ENCODE peak calls at places on chromosome 17, in ten cellular contexts. E is activated naive CD4-positive, alpha-beta T cell treated with Interleukin-2 at 50 U/mL for 16 hours; S is neuronal stem cell; V is AML-193; L is HCT116; B is thoracic aorta; T is EH; Y is stimulated activated CD8-positive, alpha-beta memory T cell treated with anti-CD3 and anti-CD28 coated beads, Interleukin-15, amount 100 ng/mL, for 24 hours; P is activated CD8-positive, alpha-beta memory T cell treated with anti-CD3 and anti-CD28 coated beads, Interleukin-2, amount 50 U/mL, for 4 hours; H is stimulated activated CD4-positive, alpha-beta T cell treated with anti-CD3 and anti-CD28 coated beads, Interleukin-1b, Interleukin-23, amount 100 ng/mL, for 24 hours. F is an unnamed sample.

GRCh38 chr17:32870027-32870670 is 6.8 kb downstream of the MYO1D start:
- DNase-seq in E (no peak), V (no peak), P (no peak), L (no peak), Y (no peak), S (no peak), T (peak), B (no peak), H (no peak), F (no peak)

GRCh38 chr17:50214986-50215730 is 13.7 kb upstream of the COL1A1 start:
- DNase-seq in B (no peak), E (no peak), T (peak), L (no peak), H (no peak), V (no peak), Y (no peak), S (no peak), P (no peak), F (no peak)

GRCh38 chr17:68355093-68355492 is 63.8 kb downstream of the ARSG start:
- DNase-seq in P (no peak), T (peak), B (no peak), E (no peak), H (no peak), Y (no peak), V (no peak), L (no peak), S (no peak), F (no peak)

GRCh38 chr17:43530303-43531081 is 15.6 kb downstream of the ETV4 start:
- DNase-seq in T (peak), S (peak), Y (no peak), E (no peak), H (no peak), V (no peak), B (no peak), P (no peak), L (peak), F (peak)

GRCh38 chr17:7842950-7843535 is 9.0 kb downstream of the KDM6B start:
- DNase-seq in Y (peak), B (no peak), E (no peak), P (peak), V (peak), T (peak), H (no peak), S (no peak), L (no peak), F (no peak)

GRCh38 chr17:72407336-72408121 is 286.7 kb downstream of the SOX9 start:
- DNase-seq in H (no peak), P (no peak), E (no peak), L (peak), B (peak), T (peak), Y (no peak), S (no peak), V (no peak), F (no peak)

GRCh38 chr17:43019418-43019817 is 2.8 kb downstream of the VAT1 start:
- DNase-seq in S (no peak), B (no peak), P (no peak), Y (no peak), H (no peak), V (no peak), E (no peak), L (no peak), T (no peak), F (no peak)

GRCh38 chr17:81230043-81230820 is 7.5 kb upstream of the CEP131 start:
- DNase-seq in H (no peak), B (no peak), T (no peak), Y (no peak), V (no peak), L (no peak), E (no peak), S (no peak), P (no peak), F (no peak)

GRCh38 chr17:164536-165235 is 16.8 kb downstream of the DOC2B start:
- DNase-seq in L (no peak), B (no peak), S (peak), T (peak), H (no peak), P (no peak), V (no peak), Y (no peak), E (peak), F (peak)

GRCh38 chr17:41340934-41341861 is 9.4 kb downstream of the KRT33A start:
- DNase-seq in B (no peak), P (peak), S (no peak), Y (no peak), E (peak), V (no peak), L (no peak), T (no peak), H (no peak), F (no peak)

GRCh38 chr17:59372138-59372751 is 40.8 kb downstream of the YPEL2 start:
- DNase-seq in H (no peak), Y (no peak), P (no peak), E (no peak), S (no peak), L (no peak), B (no peak), V (no peak), T (peak), F (no peak)

GRCh38 chr17:68047153-68047846 is 11.8 kb downstream of the KPNA2 start:
- DNase-seq in H (no peak), P (no peak), S (no peak), Y (no peak), E (no peak), B (no peak), T (no peak), L (no peak), V (no peak), F (no peak)

GRCh38 chr17:50693041-50693682 is 14.6 kb downstream of the ANKRD40 start:
- DNase-seq in B (no peak), H (no peak), S (no peak), E (no peak), L (no peak), P (no peak), V (no peak), Y (no peak), T (peak), F (no peak)

GRCh38 chr17:65783845-65784334 is 222.4 kb upstream of the AXIN2 start:
- DNase-seq in Y (no peak), V (no peak), L (peak), E (no peak), H (no peak), B (no peak), T (peak), S (no peak), P (no peak), F (no peak)

GRCh38 chr17:75480281-75480680 is 23.8 kb downstream of the TMEM94 start:
- DNase-seq in S (no peak), Y (no peak), P (no peak), T (no peak), H (no peak), L (no peak), B (no peak), V (no peak), E (no peak), F (no peak)

GRCh38 chr17:75270218-75270965 is 639 bp downstream of the MIF4GD start:
- DNase-seq in V (peak), H (no peak), E (peak), Y (peak), B (no peak), L (peak), S (peak), T (peak), P (peak), F (peak)

GRCh38 chr17:82776454-82776853 is 24.6 kb downstream of the TBCD start:
- DNase-seq in L (no peak), S (no peak), P (no peak), V (no peak), H (no peak), T (no peak), B (no peak), E (no peak), Y (no peak), F (no peak)

GRCh38 chr17:18949566-18949965 is 2.4 kb upstream of the SLC5A10 start:
- DNase-seq in E (no peak), L (no peak), V (no peak), T (no peak), S (no peak), H (no peak), Y (no peak), B (no peak), P (no peak), F (no peak)

GRCh38 chr17:73189417-73190099 is 3.3 kb upstream of the COG1 start:
- DNase-seq in B (no peak), E (no peak), L (peak), P (no peak), S (peak), H (no peak), V (peak), T (peak), Y (no peak), F (no peak)

GRCh38 chr17:50047488-50048126 is 8.3 kb upstream of the ITGA3 start:
- DNase-seq in V (no peak), P (no peak), H (no peak), L (no peak), S (no peak), Y (no peak), E (no peak), B (no peak), T (peak), F (no peak)

GRCh38 chr17:82120148-82120547 is 22.1 kb upstream of the FASN start:
- DNase-seq in V (no peak), H (no peak), E (no peak), P (no peak), L (no peak), B (no peak), Y (no peak), S (no peak), T (peak), F (no peak)

GRCh38 chr17:50035421-50035879 is 20.5 kb upstream of the ITGA3 start:
- DNase-seq in H (no peak), P (no peak), B (no peak), E (no peak), L (no peak), T (no peak), Y (no peak), S (no peak), V (no peak), F (no peak)

GRCh38 chr17:38510424-38511125 is 82.3 kb downstream of the ARHGAP23 start:
- DNase-seq in L (no peak), H (no peak), P (no peak), S (peak), Y (no peak), V (no peak), E (no peak), T (peak), B (no peak), F (no peak)

GRCh38 chr17:73801455-73802100 is 157.3 kb upstream of the SDK2 start:
- DNase-seq in E (no peak), S (no peak), T (no peak), V (no peak), B (no peak), H (no peak), P (no peak), L (no peak), Y (no peak), F (no peak)

GRCh38 chr17:17034028-17034427 is 8.2 kb upstream of the MPRIP start:
- DNase-seq in P (no peak), E (no peak), S (no peak), V (no peak), L (no peak), T (no peak), H (no peak), B (no peak), Y (no peak), F (no peak)

GRCh38 chr17:59004338-59005111 is 102.2 kb downstream of the TRIM37 start:
- DNase-seq in T (peak), H (peak), B (peak), S (peak), E (peak), L (peak), Y (no peak), P (peak), V (peak), F (peak)